ENCODE peak calls at places on chromosomes 16 and 17, in six cellular contexts. V is left lung; F is H7; L is activated T-helper 1 cell treated with anti-CD3 and anti-CD28 coated beads, Interleukin-2, amount 50 U/mL, for 16 hours; W is HS-5; T is neural progenitor cell. U is an unnamed sample.

GRCh38 chr17:75501378-75502071 is 13.8 kb downstream of the CASKIN2 start:
- DNase-seq in V (no peak), T (no peak), F (no peak), L (no peak), W (no peak), U (peak; percentile 83)

GRCh38 chr16:3945751-3946603 is 65.5 kb upstream of the CREBBP start:
- DNase-seq in V (peak; percentile 75), T (no peak), W (peak; percentile 90), L (no peak), F (peak; percentile 20), U (no peak)

GRCh38 chr17:83078378-83079339 is 750 bp upstream of the METRNL start:
- DNase-seq in L (no peak), W (no peak), T (peak; percentile 46), F (peak; percentile 87), V (no peak), U (no peak)

GRCh38 chr16:54879681-54880080 is 51.0 kb upstream of the IRX5 start:
- DNase-seq in V (no peak), W (no peak), F (no peak), T (no peak), L (no peak), U (no peak)

GRCh38 chr17:27199948-27200347 is 94.0 kb upstream of the WSB1 start:
- DNase-seq in L (no peak), V (no peak), F (no peak), W (no peak), T (no peak), U (no peak)

GRCh38 chr16:77043076-77043475 is 147.9 kb upstream of the MON1B start:
- DNase-seq in V (no peak), T (peak; percentile 41), W (peak; percentile 13), L (no peak), F (peak; percentile 17), U (no peak)

GRCh38 chr17:60435244-60436170 is 13.2 kb downstream of the CHCT1 start:
- DNase-seq in T (peak; percentile 80), L (peak; percentile 33), F (peak; percentile 83), W (peak; percentile 84), V (peak; percentile 47), U (peak; percentile 63)

GRCh38 chr16:50310308-50311133 is 44.2 kb downstream of the ADCY7 start:
- DNase-seq in F (peak; percentile 70), V (no peak), L (no peak), W (no peak), T (no peak), U (no peak)

GRCh38 chr17:68020451-68020779 is 15.1 kb upstream of the KPNA2 start:
- DNase-seq in T (no peak), L (no peak), W (no peak), F (no peak), V (no peak), U (peak; percentile 53)

GRCh38 chr17:78680436-78680835 is 101.6 kb downstream of the CYTH1 start:
- DNase-seq in V (no peak), T (no peak), F (no peak), W (no peak), L (no peak), U (no peak)

GRCh38 chr17:40025991-40026815 is 11.0 kb downstream of the CSF3 start:
- DNase-seq in W (no peak), T (no peak), V (no peak), L (no peak), F (no peak), U (no peak)

GRCh38 chr17:16255481-16255901 is 38.5 kb downstream of the PIGL start:
- DNase-seq in F (peak; percentile 47), W (no peak), T (peak; percentile 70), L (no peak), V (peak; percentile 65), U (peak; percentile 45)

GRCh38 chr16:79600636-79601091 is at the start of gene MAF:
- DNase-seq in F (peak; percentile 91), L (peak; percentile 85), V (peak; percentile 96), T (peak; percentile 95), W (no peak), U (peak; percentile 89)

GRCh38 chr17:72122002-72122310 is 1.1 kb downstream of the SOX9 start:
- DNase-seq in F (no peak), T (no peak), L (no peak), V (no peak), W (no peak), U (no peak)

GRCh38 chr16:53901396-53901795 is 197.4 kb downstream of the FTO start:
- DNase-seq in W (no peak), V (no peak), F (no peak), T (no peak), L (no peak), U (no peak)

GRCh38 chr16:84611041-84611440 is 6.8 kb downstream of the COTL1 start:
- DNase-seq in V (no peak), W (no peak), L (no peak), F (no peak), T (no peak), U (no peak)

GRCh38 chr17:55607736-55608341 is 96.6 kb upstream of the SMIM36 start:
- DNase-seq in W (no peak), V (no peak), F (no peak), L (no peak), T (no peak), U (no peak)

GRCh38 chr17:67602974-67603373 is 114.8 kb upstream of the NOL11 start:
- DNase-seq in V (no peak), L (peak; percentile 4), W (no peak), T (peak; percentile 69), F (peak; percentile 80), U (no peak)

GRCh38 chr16:58730724-58731370 is 3.3 kb downstream of the GOT2 start:
- DNase-seq in F (no peak), T (no peak), V (no peak), L (no peak), W (no peak), U (no peak)

GRCh38 chr16:27177031-27177774 is 26.1 kb upstream of the KDM8 start:
- DNase-seq in L (no peak), V (no peak), F (no peak), W (peak; percentile 73), T (no peak), U (no peak)

GRCh38 chr17:48608921-48609505 is 1.8 kb downstream of the HOXB7 start:
- DNase-seq in F (no peak), L (no peak), T (no peak), V (no peak), W (no peak), U (no peak)

GRCh38 chr17:16516594-16517018 is 24.6 kb upstream of the LRRC75A start:
- DNase-seq in F (peak; percentile 40), W (peak; percentile 14), T (peak; percentile 54), L (no peak), V (peak; percentile 44), U (peak; percentile 13)

GRCh38 chr16:74305978-74306784 is 9.6 kb downstream of the PSMD7 start:
- DNase-seq in L (no peak), T (no peak), F (no peak), V (no peak), W (no peak), U (no peak)